ENCODE peak calls at places on chromosome 13, in four cellular contexts. B is fibroblast of lung, M is GM23248, X is body of pancreas. T is an unnamed sample.
A peak's percentile ranks its signal among the peaks of the same experiment; 100 is the strongest.

GRCh38 chr13:28401303-28402056 is 93.4 kb downstream of the FLT1 start:
- DNase-seq in X (no peak), B (peak; percentile 62), M (peak; percentile 90), T (no peak)

GRCh38 chr13:30422056-30422914 is at the start of gene UBE2L5:
- DNase-seq in B (peak; percentile 78), X (peak; percentile 81), M (peak; percentile 88), T (peak; percentile 83)

GRCh38 chr13:29849731-29850212 is 645 bp downstream of the UBL3 start:
- DNase-seq in B (peak; percentile 46), X (peak; percentile 79), M (peak; percentile 91), T (peak; percentile 65)

GRCh38 chr13:35526577-35526976 is 50.1 kb upstream of the MAB21L1 start:
- DNase-seq in B (no peak), X (no peak), M (no peak), T (no peak)

GRCh38 chr13:43787998-43788397 is 1.2 kb upstream of the ENOX1 start:
- DNase-seq in B (peak; percentile 68), X (peak; percentile 34), M (peak; percentile 72), T (no peak)

GRCh38 chr13:77036294-77036693 is 9.3 kb upstream of the FBXL3 start:
- DNase-seq in M (no peak), X (no peak), B (no peak), T (no peak)

GRCh38 chr13:46667687-46668281 is 114.8 kb downstream of the LRCH1 start:
- DNase-seq in B (peak; percentile 31), X (no peak), M (peak; percentile 13), T (no peak)

GRCh38 chr13:99178636-99179035 is 22.0 kb upstream of the UBAC2 start:
- DNase-seq in X (no peak), M (no peak), B (peak; percentile 37), T (no peak)

GRCh38 chr13:24076124-24076523 is 84.4 kb upstream of the SPATA13 start:
- DNase-seq in B (no peak), X (peak; percentile 86), M (no peak), T (no peak)

GRCh38 chr13:25380741-25381324 is 9.1 kb downstream of the ATP8A2 start:
- DNase-seq in M (no peak), B (no peak), X (no peak), T (no peak)

GRCh38 chr13:44331912-44332840 is 41.4 kb upstream of the SERP2 start:
- DNase-seq in M (peak; percentile 72), B (peak; percentile 92), X (peak; percentile 43), T (peak; percentile 70)

GRCh38 chr13:46687810-46688209 is 109.2 kb downstream of the ESD start:
- DNase-seq in X (peak; percentile 26), B (peak; percentile 53), M (peak; percentile 26), T (no peak)

GRCh38 chr13:37954191-37954590 is 84.6 kb upstream of the TRPC4 start:
- DNase-seq in B (no peak), X (no peak), M (no peak), T (no peak)

GRCh38 chr13:79780240-79780639 is 299.3 kb downstream of the NDFIP2 start:
- DNase-seq in X (no peak), B (peak; percentile 9), M (peak; percentile 77), T (no peak)

GRCh38 chr13:99308481-99309087 is 1.4 kb upstream of the GPR183 start:
- DNase-seq in M (peak; percentile 83), B (peak; percentile 44), X (no peak), T (no peak)

GRCh38 chr13:27954406-27954851 is 14.7 kb downstream of the CDX2 start:
- DNase-seq in M (peak; percentile 51), X (peak; percentile 63), B (no peak), T (no peak)

GRCh38 chr13:108006619-108007018 is 208.7 kb downstream of the LIG4 start:
- DNase-seq in X (no peak), B (no peak), M (no peak), T (no peak)

GRCh38 chr13:98563071-98563470 is 13.8 kb downstream of the STK24 start:
- DNase-seq in X (no peak), M (peak; percentile 35), B (no peak), T (no peak)

DNA sequence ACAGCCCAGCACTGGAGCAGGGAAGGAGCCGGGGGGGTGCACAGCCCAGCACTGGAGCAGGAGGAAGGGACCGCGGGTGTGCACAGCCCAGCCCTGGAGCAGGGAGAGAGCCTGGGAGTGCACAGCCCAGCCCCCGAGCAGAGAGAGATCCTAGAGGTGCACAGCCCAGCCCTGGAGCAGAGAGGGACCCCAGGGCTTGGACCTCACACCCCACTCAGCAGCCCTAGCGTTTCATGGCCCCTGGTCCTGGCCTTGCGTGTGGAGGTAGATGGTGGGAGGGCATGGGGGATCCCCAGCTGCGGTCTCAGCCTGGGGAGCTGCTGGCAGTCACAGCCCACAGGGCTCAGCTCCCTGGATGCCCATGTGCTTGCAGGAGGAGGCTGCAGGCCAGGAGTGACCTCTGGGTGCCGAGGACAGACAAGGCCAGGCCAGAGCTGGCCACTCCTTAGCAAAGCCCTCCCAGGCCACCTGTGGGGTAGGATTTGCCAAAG is 25.1 kb downstream of the GAS6 start:
- DNase-seq in X (no peak), B (no peak), M (no peak), T (peak; percentile 58)
- H3K4me3 ChIP-seq in X (no peak overlapping the region), B (peak overlapping the region; percentile 33), M (peak overlapping the region; percentile 60), T (peak overlapping the region; percentile 43)

GRCh38 chr13:58574791-58575190 is 943.2 kb downstream of the PCDH17 start:
- DNase-seq in X (no peak), M (no peak), B (no peak), T (no peak)
- H3K9me3 ChIP-seq in X (no peaks in the 10 kb centered on the region), M (no peaks in the 10 kb centered on the region), B (no peaks in the 10 kb centered on the region), T (no peaks in the 10 kb centered on the region)

GRCh38 chr13:40608308-40608707 is 58.1 kb downstream of the FOXO1 start:
- DNase-seq in B (no peak), M (no peak), X (no peak), T (no peak)
- H3K4me3 ChIP-seq in B (no peak overlapping the region), M (no peak overlapping the region), X (no peak overlapping the region), T (no peak overlapping the region)

GRCh38 chr13:64186503-64186902 is 2770.9 kb upstream of the PCDH20 start:
- DNase-seq in X (no peak), M (no peak), B (peak; percentile 7), T (no peak)
- H3K9me3 ChIP-seq in X (no peaks in the 10 kb centered on the region), M (no peaks in the 10 kb centered on the region), B (no peaks in the 10 kb centered on the region), T (no peaks in the 10 kb centered on the region)

GRCh38 chr13:110138700-110139036 is 168.3 kb downstream of the COL4A1 start:
- DNase-seq in X (no peak), M (no peak), B (no peak), T (no peak)

GRCh38 chr13:110138009-110138699 is 168.8 kb downstream of the COL4A1 start:
- DNase-seq in B (peak; percentile 60), M (peak; percentile 93), X (peak; percentile 74), T (peak; percentile 88)

GRCh38 chr13:110137677-110138008 is 169.3 kb downstream of the COL4A1 start:
- DNase-seq in M (peak; percentile 44), B (no peak), X (peak; percentile 67), T (peak; percentile 47)

GRCh38 chr13:110135977-110136597 is 170.9 kb downstream of the COL4A1 start:
- DNase-seq in X (no peak), M (no peak), B (no peak), T (no peak)

DNA sequence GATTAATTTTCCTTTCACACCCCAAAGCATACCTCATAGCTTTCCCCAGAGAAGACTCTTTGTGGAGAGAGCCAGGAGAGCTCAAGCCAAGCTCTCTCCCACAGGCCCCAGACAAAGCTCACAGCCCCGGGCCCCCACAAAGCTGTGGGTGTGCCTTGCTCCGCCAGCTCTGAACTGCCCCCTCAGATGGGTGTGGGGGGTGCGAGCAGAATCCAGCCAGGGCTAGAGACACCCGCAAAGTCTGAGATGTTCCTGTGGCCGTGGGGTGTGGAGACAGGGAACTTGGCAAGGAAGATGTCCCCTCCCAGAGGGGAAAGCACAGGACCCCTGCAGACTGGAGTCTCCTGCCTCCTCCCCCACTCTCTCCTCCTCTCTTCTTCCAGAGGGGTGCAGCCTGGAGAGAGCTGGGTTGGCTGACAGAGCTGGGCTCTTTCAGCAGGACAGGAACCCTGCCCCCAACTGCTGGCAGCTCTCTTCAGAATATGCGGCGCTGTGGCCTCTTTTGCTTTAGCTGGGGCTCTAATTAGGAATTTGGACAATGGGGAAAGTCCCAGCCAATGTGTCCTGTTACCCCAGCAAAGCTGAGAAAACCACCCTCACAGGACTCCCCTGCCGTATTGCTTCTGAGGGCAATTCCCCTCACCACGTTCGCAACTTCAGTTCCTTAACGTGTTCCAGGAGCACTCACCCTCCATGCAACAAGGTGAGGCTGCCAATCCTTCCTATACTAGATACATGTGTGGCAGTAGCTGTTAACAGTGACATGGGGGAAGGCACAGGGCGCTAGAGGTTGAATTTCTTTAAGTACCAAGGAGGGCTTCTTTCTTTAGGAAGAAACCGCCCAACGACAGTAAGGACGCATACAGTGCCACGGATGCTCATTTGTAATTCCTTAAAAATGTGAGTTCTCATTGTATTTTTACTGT is 170.0 kb downstream of the COL4A1 start:
- DNase-seq in M (no peak), B (no peak), X (no peak), T (no peak)
- H3K4me3 ChIP-seq in M (no peak overlapping the region), B (no peak overlapping the region), X (no peak overlapping the region), T (peak overlapping the region; percentile 64)

GRCh38 chr13:105758929-105759328 is 776.5 kb downstream of the EFNB2 start:
- DNase-seq in B (no peak), X (no peak), M (no peak), T (no peak)

GRCh38 chr13:105762096-105762495 is 773.4 kb downstream of the EFNB2 start:
- DNase-seq in X (no peak), M (no peak), B (no peak), T (no peak)

GRCh38 chr13:105759467-105759866 is 776.0 kb downstream of the EFNB2 start:
- DNase-seq in X (no peak), M (no peak), B (no peak), T (no peak)

GRCh38 chr13:105763851-105764250 is 771.6 kb downstream of the EFNB2 start:
- DNase-seq in B (peak; percentile 6), M (no peak), X (no peak), T (no peak)
- H3K9me3 ChIP-seq in B (no peaks in the 10 kb centered on the region), M (no peaks in the 10 kb centered on the region), X (no peaks in the 10 kb centered on the region), T (no peaks in the 10 kb centered on the region)

T was measured in psoas muscle.